ENCODE peak calls at places on chromosomes 3 and 15, in four cellular contexts. One of them, this sample, is unnamed.
A peak's percentile ranks its signal among the peaks of the same experiment; 100 is the strongest.

GRCh38 chr15:69200773-69201745 is 40.6 kb downstream of the GLCE start:
- DNase-seq in RKO: no peak
- DNase-seq in endothelial cell: no peak
- DNase-seq in left ventricle myocardium inferior: no peak
- DNase-seq in this sample: no peak

GRCh38 chr3:122628567-122628966 is 51.1 kb downstream of the PARP15 start:
- DNase-seq in RKO: no peak
- DNase-seq in endothelial cell: no peak
- DNase-seq in left ventricle myocardium inferior: no peak
- DNase-seq in this sample: no peak

GRCh38 chr15:90376789-90377188 is 11.3 kb upstream of the IQGAP1 start:
- DNase-seq in RKO: no peak
- DNase-seq in endothelial cell: no peak
- DNase-seq in left ventricle myocardium inferior: no peak
- DNase-seq in this sample: no peak

GRCh38 chr3:187783098-187783497 is 37.8 kb upstream of the BCL6 start:
- DNase-seq in RKO: peak; percentile 4
- DNase-seq in endothelial cell: no peak
- DNase-seq in left ventricle myocardium inferior: peak; percentile 32
- DNase-seq in this sample: peak; percentile 16

GRCh38 chr3:176037636-176038035 is 1159.6 kb downstream of the TBL1XR1 start:
- DNase-seq in RKO: no peak
- DNase-seq in endothelial cell: no peak
- DNase-seq in left ventricle myocardium inferior: no peak
- DNase-seq in this sample: no peak

GRCh38 chr3:184584001-184584891 is 22.7 kb downstream of the EPHB3 start:
- DNase-seq in RKO: no peak
- DNase-seq in endothelial cell: peak; percentile 49
- DNase-seq in left ventricle myocardium inferior: peak; percentile 16
- DNase-seq in this sample: no peak

GRCh38 chr15:61613729-61614128 is 384.6 kb upstream of the RORA start:
- DNase-seq in RKO: no peak
- DNase-seq in endothelial cell: no peak
- DNase-seq in left ventricle myocardium inferior: no peak
- DNase-seq in this sample: no peak

GRCh38 chr3:133256787-133257483 is 142.9 kb upstream of the BFSP2 start:
- DNase-seq in RKO: peak; percentile 17
- DNase-seq in endothelial cell: no peak
- DNase-seq in left ventricle myocardium inferior: no peak
- DNase-seq in this sample: no peak